ENCODE peak calls at places on chromosomes 2 and 18, in five cellular contexts. K is A549, M is prostate gland, Z is IMR-90, A is NB4. D is an unnamed sample.

GRCh38 chr2:230765611-230766300 is 53.1 kb downstream of the CAB39 start:
- DNase-seq in A (no peak), Z (no peak), K (no peak), M (no peak), D (no peak)

GRCh38 chr2:120310136-120310535 is 35.8 kb upstream of the INHBB start:
- DNase-seq in Z (no peak), M (no peak), A (no peak), K (no peak), D (no peak)

GRCh38 chr18:63236417-63236816 is 83.2 kb downstream of the BCL2 start:
- DNase-seq in A (peak; percentile 20), K (no peak), M (no peak), Z (no peak), D (no peak)

GRCh38 chr2:128661955-128662564 is 343.4 kb upstream of the HS6ST1 start:
- DNase-seq in M (no peak), A (no peak), K (no peak), Z (no peak), D (no peak)

GRCh38 chr18:9868857-9869712 is 16.7 kb upstream of the TXNDC2 start:
- DNase-seq in A (no peak), Z (no peak), K (no peak), M (no peak), D (no peak)

GRCh38 chr2:218985325-218986091 is 524 bp upstream of the FEV start:
- DNase-seq in A (no peak), M (no peak), Z (no peak), K (no peak), D (no peak)

GRCh38 chr2:218631837-218632236 is 24.1 kb downstream of the PLCD4 start:
- DNase-seq in K (no peak), Z (peak; percentile 47), M (no peak), A (no peak), D (no peak)

GRCh38 chr2:28228419-28228995 is 164.2 kb upstream of the FOSL2 start:
- DNase-seq in Z (peak; percentile 38), M (no peak), A (no peak), K (peak; percentile 20), D (no peak)

GRCh38 chr2:202508686-202509085 is 126.1 kb upstream of the FAM117B start:
- DNase-seq in Z (peak; percentile 26), K (no peak), A (no peak), M (no peak), D (no peak)

GRCh38 chr18:48536516-48536915 is 2.3 kb upstream of the CTIF start:
- DNase-seq in M (no peak), Z (no peak), K (no peak), A (no peak), D (no peak)

GRCh38 chr18:74288041-74288440 is 3.7 kb downstream of the CYB5A start:
- DNase-seq in A (no peak), K (no peak), M (no peak), Z (no peak), D (no peak)

GRCh38 chr2:37780097-37780676 is 108.7 kb upstream of the CDC42EP3 start:
- DNase-seq in K (no peak), A (no peak), M (no peak), Z (peak; percentile 68), D (no peak)

GRCh38 chr2:134919360-134920210 is 963 bp downstream of the CCNT2 start:
- DNase-seq in K (peak; percentile 48), Z (peak; percentile 12), M (peak; percentile 18), A (peak; percentile 66), D (no peak)

GRCh38 chr18:59502222-59502898 is 143.3 kb upstream of the LMAN1 start:
- DNase-seq in K (no peak), Z (peak; percentile 94), A (no peak), M (peak; percentile 54), D (no peak)

GRCh38 chr2:231696004-231696367 is 12.3 kb upstream of the PTMA start:
- DNase-seq in Z (peak; percentile 39), A (no peak), M (no peak), K (no peak), D (no peak)

GRCh38 chr2:110903548-110903947 is 171.2 kb downstream of the ACOXL start:
- DNase-seq in M (peak; percentile 32), A (no peak), K (no peak), Z (no peak), D (no peak)

GRCh38 chr18:12420831-12421421 is 13.2 kb downstream of the PRELID3A start:
- DNase-seq in K (no peak), Z (no peak), M (no peak), A (peak; percentile 88), D (no peak)

GRCh38 chr2:37566517-37566961 is 104.9 kb downstream of the CDC42EP3 start:
- DNase-seq in A (no peak), M (no peak), Z (peak; percentile 95), K (no peak), D (no peak)

GRCh38 chr2:174585111-174585510 is 12.5 kb downstream of the WIPF1 start:
- DNase-seq in Z (peak; percentile 54), A (no peak), M (peak; percentile 42), K (no peak), D (no peak)

GRCh38 chr18:42446195-42446594 is 491.2 kb downstream of the PIK3C3 start:
- DNase-seq in Z (no peak), A (no peak), M (no peak), K (no peak), D (no peak)

GRCh38 chr2:6654279-6654678 is 211.4 kb downstream of the CMPK2 start:
- DNase-seq in A (no peak), M (no peak), Z (no peak), K (no peak), D (no peak)

GRCh38 chr18:28115149-28115550 is 61.8 kb downstream of the CDH2 start:
- DNase-seq in A (no peak), K (peak; percentile 65), Z (peak; percentile 96), M (no peak), D (no peak)

GRCh38 chr2:17300141-17300540 is 218.1 kb downstream of the RAD51AP2 start:
- DNase-seq in M (no peak), K (peak; percentile 31), A (no peak), Z (peak; percentile 80), D (no peak)

GRCh38 chr18:21897811-21898210 is 157.2 kb downstream of the MIB1 start:
- DNase-seq in Z (peak; percentile 42), K (peak; percentile 55), M (peak; percentile 22), A (peak; percentile 53), D (peak; percentile 16)

GRCh38 chr18:36212301-36212977 is 25.1 kb downstream of the MOCOS start:
- DNase-seq in Z (peak; percentile 12), K (no peak), A (no peak), M (no peak), D (no peak)

GRCh38 chr2:12032975-12033374 is 286.5 kb downstream of the LPIN1 start:
- DNase-seq in Z (peak; percentile 37), A (no peak), M (no peak), K (no peak), D (no peak)

GRCh38 chr2:26033270-26033768 is 565 bp upstream of the RAB10 start:
- DNase-seq in A (peak; percentile 84), Z (peak; percentile 71), K (peak; percentile 92), M (peak; percentile 72), D (peak; percentile 57)
- TF ChIP-seq POLR2A in A (no peak), Z (no peak), K (peak; percentile 71), M (no peak), D (peak; percentile 57)

DNA sequence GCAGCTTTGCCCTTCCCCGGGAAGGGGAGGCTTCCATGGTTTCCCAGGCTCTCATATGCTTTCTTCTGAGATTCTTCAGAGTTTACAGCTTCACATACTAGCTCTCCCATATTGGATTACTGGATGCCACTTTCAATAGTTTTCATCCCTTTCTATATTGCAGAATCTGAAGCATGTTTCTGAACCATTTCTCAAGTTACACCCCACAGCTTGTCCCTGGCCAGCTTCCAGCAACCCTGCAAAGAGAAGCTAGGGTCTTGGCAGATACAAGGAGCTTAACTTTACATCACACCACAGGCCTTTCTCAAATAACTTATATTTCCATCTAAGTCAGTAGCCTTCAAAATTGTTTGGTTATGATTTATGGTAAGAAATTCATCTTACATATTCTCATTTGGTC is 39.6 kb downstream of the LHCGR start:
- DNase-seq in A (no peak), K (no peak), Z (peak; percentile 64), M (no peak), D (no peak)
- TF ChIP-seq POLR2A in A (no peak), K (no peak), Z (no peak), M (no peak), D (no peak)

GRCh38 chr2:32061973-32062861 is 1.1 kb upstream of the SPAST start:
- DNase-seq in Z (peak; percentile 19), A (peak; percentile 60), M (peak; percentile 23), K (no peak), D (peak; percentile 52)

GRCh38 chr2:32064713-32065112 is 1.4 kb downstream of the SPAST start:
- DNase-seq in K (no peak), M (no peak), Z (no peak), A (no peak), D (no peak)

GRCh38 chr2:32061430-32061829 is 1.9 kb upstream of the SPAST start:
- DNase-seq in K (no peak), M (no peak), Z (no peak), A (no peak), D (no peak)

GRCh38 chr2:32064021-32064678 is 794 bp downstream of the SPAST start:
- DNase-seq in A (peak; percentile 64), Z (no peak), M (no peak), K (peak; percentile 18), D (no peak)

GRCh38 chr2:32063310-32064020 is at the start of gene SPAST:
- DNase-seq in K (peak; percentile 99), M (peak; percentile 97), A (peak; percentile 99), Z (peak; percentile 95), D (peak; percentile 97)
- TF ChIP-seq POLR2A in K (peak; percentile 81), M (peak; percentile 50), A (no peak), Z (no peak), D (peak; percentile 58)

GRCh38 chr2:9965119-9965822 is 13.8 kb downstream of the GRHL1 start:
- DNase-seq in K (no peak), M (no peak), A (no peak), Z (no peak), D (no peak)

GRCh38 chr2:9959262-9959661 is 7.8 kb downstream of the GRHL1 start:
- DNase-seq in Z (no peak), M (no peak), K (no peak), A (no peak), D (no peak)

GRCh38 chr2:9958057-9958456 is 6.6 kb downstream of the GRHL1 start:
- DNase-seq in A (no peak), K (no peak), Z (no peak), M (no peak), D (no peak)

GRCh38 chr2:9964334-9964980 is 13.0 kb downstream of the GRHL1 start:
- DNase-seq in M (no peak), A (no peak), Z (no peak), K (no peak), D (no peak)

GRCh38 chr2:9961014-9961413 is 9.5 kb downstream of the GRHL1 start:
- DNase-seq in Z (no peak), A (no peak), K (no peak), M (no peak), D (no peak)
- TF ChIP-seq POLR2A in Z (no peak), A (no peak), K (no peak), M (no peak), D (no peak)

D was measured in H54.